ENCODE peak calls at places on chromosomes 16 and 17, in ten cellular contexts. P is activated T-cell treated with anti-CD3 and anti-CD28 coated beads, Interleukin-2, amount 50 U/mL, for 72 hours; M is stimulated activated CD4-positive, alpha-beta T cell treated with anti-CD3 and anti-CD28 coated beads, Interleukin-2, amount 100 ng/mL, for 24 hours; R is activated naive CD4-positive, alpha-beta T cell treated with anti-CD3 and anti-CD28 coated beads, Interleukin-2, amount 10 ng/mL, durations not matched to agents 7 days and 5 days; E is RCC 7860; G is CD8-positive, alpha-beta T cell; U is anterior cingulate cortex; H is stimulated activated CD8-positive, alpha-beta memory T cell treated with anti-CD3 and anti-CD28 coated beads, Interleukin-4, amount 100 ng/mL, for 24 hours; F is activated CD4-positive, alpha-beta T cell treated with anti-CD3 and anti-CD28 coated beads, Interleukin-2, amount 10 ng/mL, durations not matched to agents 24 days and 14 days; C is GM12864. B is an unnamed sample.

GRCh38 chr17:75587718-75588545 is at the start of gene MYO15B:
- DNase-seq in P (peak), M (peak), R (peak), E (no peak), G (peak), U (no peak), H (peak), F (peak), C (no peak), B (peak)

GRCh38 chr17:17484451-17484899 is 7.7 kb downstream of the MED9 start:
- DNase-seq in P (peak), M (peak), R (no peak), E (no peak), G (no peak), U (no peak), H (peak), F (no peak), C (no peak), B (no peak)

GRCh38 chr16:75555213-75555706 is 792 bp downstream of the TMEM231 start:
- DNase-seq in P (peak), M (peak), R (no peak), E (peak), G (no peak), U (peak), H (no peak), F (peak), C (no peak), B (no peak)

GRCh38 chr17:45022655-45023339 is 28.6 kb downstream of the DCAKD start:
- DNase-seq in P (no peak), M (no peak), R (no peak), E (no peak), G (no peak), U (no peak), H (no peak), F (no peak), C (peak), B (peak)

GRCh38 chr17:58289869-58290268 is 9.1 kb upstream of the MPO start:
- DNase-seq in P (no peak), M (no peak), R (no peak), E (no peak), G (no peak), U (no peak), H (no peak), F (no peak), C (no peak), B (no peak)

GRCh38 chr17:27937026-27937546 is 43.9 kb upstream of the LYRM9 start:
- DNase-seq in P (no peak), M (no peak), R (no peak), E (no peak), G (no peak), U (no peak), H (no peak), F (no peak), C (no peak), B (no peak)

GRCh38 chr17:68613739-68614298 is 12.7 kb upstream of the FAM20A start:
- DNase-seq in P (peak), M (peak), R (peak), E (no peak), G (no peak), U (no peak), H (no peak), F (peak), C (peak), B (no peak)

GRCh38 chr16:58116046-58116445 is 13.1 kb downstream of the CFAP20 start:
- DNase-seq in P (no peak), M (no peak), R (no peak), E (no peak), G (no peak), U (no peak), H (no peak), F (no peak), C (no peak), B (no peak)

GRCh38 chr16:89599451-89599858 is 14.0 kb upstream of the DPEP1 start:
- DNase-seq in P (peak), M (peak), R (peak), E (peak), G (no peak), U (no peak), H (no peak), F (peak), C (no peak), B (peak)

GRCh38 chr16:68469728-68470460 is 21.6 kb upstream of the SMPD3 start:
- DNase-seq in P (no peak), M (no peak), R (peak), E (no peak), G (no peak), U (no peak), H (no peak), F (peak), C (no peak), B (no peak)

GRCh38 chr16:81873843-81874752 is 95.0 kb downstream of the PLCG2 start:
- DNase-seq in P (peak), M (peak), R (peak), E (no peak), G (peak), U (no peak), H (peak), F (peak), C (peak), B (peak)

GRCh38 chr16:80656731-80657150 is 115.9 kb downstream of the DYNLRB2 start:
- DNase-seq in P (peak), M (peak), R (peak), E (no peak), G (no peak), U (no peak), H (no peak), F (peak), C (peak), B (peak)

GRCh38 chr17:81473019-81473418 is 39.6 kb downstream of the ACTG1 start:
- DNase-seq in P (no peak), M (no peak), R (no peak), E (no peak), G (no peak), U (no peak), H (no peak), F (no peak), C (no peak), B (no peak)

GRCh38 chr17:72702136-72702735 is 390.3 kb downstream of the SLC39A11 start:
- DNase-seq in P (no peak), M (no peak), R (no peak), E (peak), G (no peak), U (no peak), H (no peak), F (no peak), C (no peak), B (no peak)

GRCh38 chr16:31093132-31093703 is 1.4 kb downstream of the VKORC1 start:
- DNase-seq in P (no peak), M (no peak), R (no peak), E (peak), G (no peak), U (no peak), H (no peak), F (no peak), C (no peak), B (no peak)

GRCh38 chr17:80839401-80839800 is 152.2 kb upstream of the CHMP6 start:
- DNase-seq in P (no peak), M (no peak), R (no peak), E (no peak), G (no peak), U (no peak), H (no peak), F (no peak), C (no peak), B (no peak)

GRCh38 chr16:48444574-48444973 is 59.4 kb upstream of the SIAH1 start:
- DNase-seq in P (no peak), M (no peak), R (no peak), E (peak), G (no peak), U (no peak), H (no peak), F (no peak), C (no peak), B (no peak)

GRCh38 chr17:15999974-16000827 is 577 bp downstream of the TTC19 start:
- DNase-seq in P (peak), M (no peak), R (peak), E (no peak), G (no peak), U (no peak), H (no peak), F (no peak), C (no peak), B (no peak)

GRCh38 chr16:72947379-72948237 is 100.3 kb downstream of the ZFHX3 start:
- DNase-seq in P (no peak), M (no peak), R (no peak), E (no peak), G (no peak), U (no peak), H (no peak), F (no peak), C (no peak), B (no peak)

GRCh38 chr17:58338907-58339774 is 10.5 kb upstream of the TSPOAP1 start:
- DNase-seq in P (peak), M (peak), R (peak), E (no peak), G (peak), U (no peak), H (peak), F (peak), C (peak), B (no peak)

GRCh38 chr16:2673066-2673999 is 9.0 kb upstream of the KCTD5 start:
- DNase-seq in P (peak), M (peak), R (peak), E (peak), G (peak), U (peak), H (peak), F (peak), C (no peak), B (peak)

GRCh38 chr16:74743668-74744299 is 30.8 kb downstream of the FA2H start:
- DNase-seq in P (no peak), M (no peak), R (no peak), E (peak), G (no peak), U (no peak), H (no peak), F (no peak), C (no peak), B (no peak)

GRCh38 chr16:9124444-9124843 is 33.0 kb downstream of the HAPSTR1 start:
- DNase-seq in P (no peak), M (no peak), R (no peak), E (no peak), G (no peak), U (no peak), H (no peak), F (no peak), C (no peak), B (no peak)

GRCh38 chr17:6110592-6110991 is 40.4 kb downstream of the WSCD1 start:
- DNase-seq in P (no peak), M (no peak), R (no peak), E (peak), G (no peak), U (no peak), H (no peak), F (no peak), C (peak), B (no peak)

GRCh38 chr16:82146957-82147356 is 23.1 kb downstream of the MPHOSPH6 start:
- DNase-seq in P (no peak), M (no peak), R (no peak), E (no peak), G (no peak), U (no peak), H (no peak), F (no peak), C (no peak), B (no peak)

GRCh38 chr17:76384987-76385891 is 830 bp downstream of the SPHK1 start:
- DNase-seq in P (peak), M (peak), R (peak), E (peak), G (no peak), U (no peak), H (no peak), F (peak), C (no peak), B (no peak)

GRCh38 chr16:75296606-75297005 is 45.2 kb upstream of the BCAR1 start:
- DNase-seq in P (no peak), M (no peak), R (no peak), E (no peak), G (no peak), U (no peak), H (no peak), F (no peak), C (no peak), B (no peak)